ENCODE peak calls at places on chromosomes 7 and 10, in six cellular contexts. U is H9, Y is neuronal stem cell, E is mesendoderm, K is H1, J is trophoblast cell. G is an unnamed sample.

GRCh38 chr7:19001854-19002253 is 115.6 kb downstream of the TWIST1 start:
- DNase-seq in U (no peak), Y (no peak), E (no peak), K (no peak), J (no peak), G (no peak)

GRCh38 chr7:125773113-125773800 is 843.6 kb upstream of the POT1 start:
- DNase-seq in U (peak; percentile 67), Y (no peak), E (peak; percentile 8), K (peak; percentile 48), J (no peak), G (no peak)

GRCh38 chr7:55367283-55367840 is 2.2 kb downstream of the LANCL2 start:
- DNase-seq in U (no peak), Y (no peak), E (no peak), K (no peak), J (no peak), G (no peak)

GRCh38 chr7:27124096-27124978 is 6.2 kb downstream of the HOXA4 start:
- DNase-seq in U (no peak), Y (no peak), E (no peak), K (peak; percentile 45), J (no peak), G (peak; percentile 97)

GRCh38 chr10:44051584-44052385 is 333.1 kb downstream of the CXCL12 start:
- DNase-seq in U (no peak), Y (no peak), E (no peak), K (no peak), J (peak; percentile 55), G (peak; percentile 78)

GRCh38 chr10:132502544-132503300 is 34.9 kb upstream of the INPP5A start:
- DNase-seq in U (no peak), Y (no peak), E (no peak), K (no peak), J (no peak), G (no peak)

GRCh38 chr7:21361413-21362130 is 66.3 kb upstream of the SP4 start:
- DNase-seq in U (no peak), Y (no peak), E (no peak), K (no peak), J (peak; percentile 76), G (no peak)

GRCh38 chr7:27111753-27112277 is 9.3 kb upstream of the HOXA2 start:
- DNase-seq in U (no peak), Y (no peak), E (no peak), K (no peak), J (no peak), G (peak; percentile 39)

GRCh38 chr7:4102231-4102841 is 579.8 kb upstream of the FOXK1 start:
- DNase-seq in U (no peak), Y (no peak), E (no peak), K (no peak), J (no peak), G (no peak)

GRCh38 chr10:77949167-77949566 is 22.6 kb upstream of the DLG5 start:
- DNase-seq in U (peak; percentile 94), Y (no peak), E (peak; percentile 99), K (peak; percentile 79), J (peak; percentile 97), G (peak; percentile 70)

GRCh38 chr7:121328508-121329459 is at the start of gene WNT16:
- DNase-seq in U (peak; percentile 90), Y (peak; percentile 31), E (peak; percentile 70), K (peak; percentile 84), J (peak; percentile 53), G (no peak)

GRCh38 chr10:17781856-17782255 is 27.3 kb upstream of the MRC1 start:
- DNase-seq in U (peak; percentile 46), Y (no peak), E (peak; percentile 53), K (no peak), J (no peak), G (no peak)

GRCh38 chr7:44587843-44588711 is 6.0 kb upstream of the TMED4 start:
- DNase-seq in U (no peak), Y (no peak), E (no peak), K (no peak), J (peak; percentile 81), G (peak; percentile 66)

GRCh38 chr7:155220881-155221280 is 76.8 kb upstream of the INSIG1 start:
- DNase-seq in U (no peak), Y (no peak), E (no peak), K (no peak), J (no peak), G (no peak)

GRCh38 chr10:132975976-132976682 is 33.8 kb upstream of the CFAP46 start:
- DNase-seq in U (no peak), Y (no peak), E (no peak), K (no peak), J (no peak), G (no peak)

GRCh38 chr10:94853065-94853464 is 85.4 kb upstream of the CYP2C9 start:
- DNase-seq in U (no peak), Y (no peak), E (no peak), K (no peak), J (no peak), G (no peak)

GRCh38 chr10:25176421-25176968 is 1.7 kb downstream of the GPR158 start:
- DNase-seq in U (peak; percentile 49), Y (no peak), E (peak; percentile 37), K (no peak), J (no peak), G (no peak)

GRCh38 chr10:79077488-79078173 is 8.9 kb downstream of the ZMIZ1 start:
- DNase-seq in U (no peak), Y (no peak), E (no peak), K (no peak), J (no peak), G (no peak)

GRCh38 chr7:45143616-45144015 is 14.0 kb upstream of the RAMP3 start:
- DNase-seq in U (no peak), Y (no peak), E (no peak), K (no peak), J (no peak), G (peak; percentile 54)

GRCh38 chr7:103687272-103687671 is 241.3 kb upstream of the SLC26A5 start:
- DNase-seq in U (no peak), Y (no peak), E (no peak), K (no peak), J (no peak), G (no peak)

GRCh38 chr7:151795168-151795754 is 81.7 kb downstream of the PRKAG2 start:
- DNase-seq in U (no peak), Y (no peak), E (no peak), K (no peak), J (peak; percentile 47), G (no peak)

GRCh38 chr7:142459557-142459963 is 201.7 kb upstream of the PRSS58 start:
- DNase-seq in U (peak; percentile 51), Y (peak; percentile 53), E (peak; percentile 69), K (peak; percentile 53), J (peak; percentile 97), G (peak; percentile 90)

GRCh38 chr7:143735962-143736361 is 21.5 kb downstream of the CTAGE6 start:
- DNase-seq in U (no peak), Y (no peak), E (no peak), K (no peak), J (no peak), G (no peak)

GRCh38 chr10:110737886-110738634 is 93.9 kb downstream of the RBM20 start:
- DNase-seq in U (no peak), Y (no peak), E (no peak), K (no peak), J (no peak), G (peak; percentile 64)

GRCh38 chr7:95715274-95715673 is 57.1 kb upstream of the DYNC1I1 start:
- DNase-seq in U (no peak), Y (no peak), E (no peak), K (no peak), J (no peak), G (no peak)

GRCh38 chr7:1224093-1224702 is 8.5 kb upstream of the UNCX start:
- DNase-seq in U (no peak), Y (peak; percentile 86), E (no peak), K (peak; percentile 77), J (no peak), G (no peak)

GRCh38 chr10:19651549-19651948 is 164.7 kb upstream of the PLXDC2 start:
- DNase-seq in U (no peak), Y (no peak), E (no peak), K (no peak), J (peak; percentile 22), G (peak; percentile 98)
- H3K4ac ChIP-seq in U (no peak overlapping the region), Y (no peak overlapping the region), E (no peak overlapping the region), K (no peak overlapping the region), J (peak overlapping the region; percentile 64), G (peak overlapping the region; percentile 94)

DNA sequence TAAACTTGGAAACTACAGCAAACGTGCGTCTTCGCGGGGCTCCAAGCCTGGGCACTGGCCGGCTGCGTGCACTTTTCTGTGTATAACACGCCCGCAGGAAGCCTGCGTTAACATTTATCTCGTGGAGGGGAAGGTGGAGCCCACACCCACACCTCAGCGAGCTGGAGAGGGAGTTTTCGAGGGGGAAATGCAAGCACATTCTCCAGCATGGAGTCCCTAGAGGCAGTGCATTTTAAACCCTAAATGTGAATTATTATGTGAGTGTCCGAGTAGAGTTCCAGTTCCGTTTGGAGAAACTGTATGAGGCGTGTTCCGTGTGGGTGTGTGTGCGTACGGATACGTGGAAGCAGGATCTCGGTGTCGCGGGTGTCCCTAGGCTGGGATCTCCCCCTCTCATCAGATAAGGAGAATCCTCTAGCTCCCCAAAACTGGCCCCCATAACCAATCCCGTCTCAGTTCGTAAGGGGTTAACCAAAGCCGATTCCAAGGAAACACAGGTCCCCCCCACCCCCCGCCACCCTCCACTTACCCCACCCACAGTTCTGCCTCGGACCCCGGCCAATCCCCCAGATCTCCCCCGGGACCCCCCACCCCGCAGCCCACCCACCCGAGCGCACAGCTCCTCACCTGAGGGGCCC is 403 bp downstream of the CDK6 start:
- DNase-seq in U (no peak), Y (no peak), E (peak; percentile 34), K (peak; percentile 50), J (peak; percentile 36), G (no peak)
- H3K4ac ChIP-seq in U (no peak overlapping the region), Y (no peak overlapping the region), E (no peak overlapping the region), K (no peak overlapping the region), J (peak overlapping the region; percentile 96), G (peak overlapping the region; percentile 96)

GRCh38 chr10:123421461-123421860 is 244.7 kb upstream of the GPR26 start:
- DNase-seq in U (no peak), Y (no peak), E (no peak), K (no peak), J (no peak), G (no peak)
- H3K4ac ChIP-seq in U (no peak overlapping the region), Y (no peak overlapping the region), E (no peak overlapping the region), K (no peak overlapping the region), J (no peak overlapping the region), G (no peak overlapping the region)

GRCh38 chr10:100373298-100374136 is 26.5 kb downstream of the SCD start:
- DNase-seq in U (peak; percentile 100), Y (peak; percentile 97), E (peak; percentile 100), K (peak; percentile 91), J (peak; percentile 100), G (peak; percentile 99)

GRCh38 chr10:100372415-100373297 is 25.6 kb downstream of the SCD start:
- DNase-seq in U (no peak), Y (no peak), E (no peak), K (no peak), J (no peak), G (no peak)

GRCh38 chr10:100370976-100371706 is 24.1 kb downstream of the SCD start:
- DNase-seq in U (peak; percentile 83), Y (peak; percentile 52), E (peak; percentile 94), K (peak; percentile 77), J (peak; percentile 99), G (peak; percentile 87)

GRCh38 chr10:100368721-100369120 is 21.7 kb downstream of the SCD start:
- DNase-seq in U (no peak), Y (no peak), E (no peak), K (no peak), J (peak; percentile 72), G (no peak)

DNA sequence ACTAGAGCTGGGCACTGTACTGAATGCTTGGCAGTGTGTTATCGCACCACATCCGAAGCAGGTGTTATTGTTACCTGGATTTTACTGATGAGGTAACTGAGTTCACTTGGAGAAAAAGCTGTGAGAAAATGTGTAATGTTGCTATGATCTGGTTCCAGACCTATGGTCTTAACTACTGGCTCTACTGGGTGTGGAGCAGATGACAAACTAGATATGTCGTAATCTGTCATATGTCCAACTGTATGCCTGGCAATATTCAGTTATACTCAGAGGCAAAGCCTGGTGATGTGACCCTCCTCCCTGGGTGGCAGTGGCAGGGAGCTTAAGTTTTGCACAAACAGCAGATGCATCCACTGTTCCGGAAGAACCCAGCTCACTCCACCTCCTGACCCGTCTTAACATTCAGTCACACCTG is 23.5 kb downstream of the SCD start:
- DNase-seq in U (no peak), Y (no peak), E (no peak), K (no peak), J (peak; percentile 89), G (peak; percentile 27)
- H3K4ac ChIP-seq in U (no peak overlapping the region), Y (no peak overlapping the region), E (peak overlapping the region; percentile 73), K (peak overlapping the region; percentile 34), J (peak overlapping the region; percentile 21), G (peak overlapping the region; percentile 85)